ENCODE peak calls at places on chromosomes 1 and 21, in six cellular contexts. K is AG08395, A is H54, X is sigmoid colon, G is MCF 10A, F is tibial artery. U is an unnamed sample.

GRCh38 chr1:85295006-85295431 is 18.6 kb upstream of the BCL10 start:
- DNase-seq in K (no peak), A (peak; percentile 20), F (no peak), X (no peak), G (peak; percentile 72), U (no peak)

GRCh38 chr21:38965910-38966504 is 160.3 kb downstream of the ETS2 start:
- DNase-seq in K (no peak), A (no peak), G (peak; percentile 8), X (no peak), F (no peak), U (peak; percentile 76)

GRCh38 chr21:43312751-43313169 is 114.2 kb downstream of the SIK1 start:
- DNase-seq in G (no peak), K (no peak), X (no peak), F (no peak), A (no peak), U (no peak)

GRCh38 chr1:8396912-8397406 is 79.0 kb downstream of the SLC45A1 start:
- DNase-seq in K (peak; percentile 92), G (peak; percentile 86), X (peak; percentile 89), A (peak; percentile 24), F (peak; percentile 81), U (peak; percentile 98)

GRCh38 chr1:17053071-17053684 is 654 bp downstream of the SDHB start:
- DNase-seq in G (no peak), A (no peak), F (no peak), K (no peak), X (no peak), U (no peak)

GRCh38 chr1:155466996-155467395 is 95.6 kb downstream of the ASH1L start:
- DNase-seq in F (no peak), X (no peak), A (peak; percentile 23), G (peak; percentile 68), K (peak; percentile 62), U (peak; percentile 75)

GRCh38 chr21:42263591-42264131 is 44.7 kb downstream of the ABCG1 start:
- DNase-seq in K (no peak), A (no peak), G (peak; percentile 86), F (peak; percentile 68), X (peak; percentile 76), U (no peak)

GRCh38 chr1:216210081-216210480 is 213.2 kb downstream of the USH2A start:
- DNase-seq in F (no peak), K (no peak), G (peak; percentile 24), A (no peak), X (no peak), U (peak; percentile 50)

GRCh38 chr1:35603941-35604340 is 30.8 kb downstream of the TFAP2E start:
- DNase-seq in G (no peak), F (no peak), A (no peak), X (no peak), K (no peak), U (no peak)

GRCh38 chr1:15717418-15718131 is 18.5 kb upstream of the SLC25A34 start:
- DNase-seq in A (no peak), F (no peak), X (peak; percentile 82), G (no peak), K (no peak), U (no peak)

GRCh38 chr1:27525296-27526271 is 35.6 kb upstream of the WASF2 start:
- DNase-seq in X (peak; percentile 93), G (no peak), F (peak; percentile 72), A (peak; percentile 62), K (peak; percentile 62), U (peak; percentile 44)

GRCh38 chr21:19640964-19641363 is 1237.4 kb upstream of the TMPRSS15 start:
- DNase-seq in X (no peak), K (no peak), G (no peak), A (no peak), F (no peak), U (no peak)

GRCh38 chr1:111510003-111510380 is 6.6 kb upstream of the ADORA3 start:
- DNase-seq in K (no peak), A (no peak), X (peak; percentile 79), G (no peak), F (no peak), U (no peak)

GRCh38 chr1:178121883-178122282 is 28.0 kb downstream of the RASAL2 start:
- DNase-seq in X (no peak), G (no peak), K (no peak), A (no peak), F (no peak), U (peak; percentile 21)

GRCh38 chr21:45169682-45170081 is 95.3 kb downstream of the ADARB1 start:
- DNase-seq in A (no peak), F (no peak), X (no peak), G (no peak), K (no peak), U (no peak)

GRCh38 chr1:183273300-183273699 is 87.2 kb downstream of the LAMC2 start:
- DNase-seq in G (peak; percentile 50), A (no peak), K (peak; percentile 24), X (no peak), F (no peak), U (no peak)

GRCh38 chr1:54663723-54664122 is 22.1 kb downstream of the MROH7 start:
- DNase-seq in F (no peak), A (no peak), G (no peak), K (no peak), X (no peak), U (no peak)

GRCh38 chr1:2134604-2135307 is 59.8 kb downstream of the FAAP20 start:
- DNase-seq in K (no peak), X (no peak), A (no peak), G (no peak), F (no peak), U (no peak)

GRCh38 chr1:199264283-199264682 is 625.4 kb downstream of the PTPRC start:
- DNase-seq in K (no peak), X (no peak), G (no peak), A (no peak), F (no peak), U (no peak)

GRCh38 chr1:76048194-76048593 is 26.4 kb upstream of the ST6GALNAC3 start:
- DNase-seq in A (no peak), K (no peak), X (no peak), G (no peak), F (no peak), U (no peak)

GRCh38 chr21:39961251-39961650 is 94.0 kb downstream of the PCP4 start:
- DNase-seq in K (no peak), A (no peak), F (no peak), G (no peak), X (no peak), U (no peak)